ENCODE peak calls at places on chromosomes 7 and 10, in six cellular contexts. K is T follicular helper cell; H is Right ventricle myocardium superior; P is activated CD4-positive, CD25-positive, alpha-beta regulatory T cell; X is stimulated activated CD8-positive, alpha-beta memory T cell treated with anti-CD3 and anti-CD28 coated beads, Interleukin-4, amount 100 ng/mL, for 24 hours; W is foreskin melanocyte. C is an unnamed sample.

GRCh38 chr7:77710861-77711260 is 14.6 kb downstream of the RSBN1L start:
- DNase-seq in X (no peak), H (no peak), W (no peak), K (no peak), P (no peak), C (no peak)

GRCh38 chr7:38191791-38192190 is 13.7 kb downstream of the STARD3NL start:
- DNase-seq in K (no peak), H (no peak), P (no peak), W (no peak), X (no peak), C (no peak)

GRCh38 chr10:71219918-71220688 is 7.7 kb downstream of the UNC5B start:
- DNase-seq in K (no peak), P (no peak), W (no peak), H (no peak), X (no peak), C (no peak)

GRCh38 chr10:3486346-3487065 is 298.5 kb downstream of the KLF6 start:
- DNase-seq in X (no peak), H (no peak), P (no peak), K (no peak), W (no peak), C (no peak)

GRCh38 chr10:3222068-3222467 is 49.5 kb upstream of the PITRM1 start:
- DNase-seq in P (no peak), H (no peak), X (no peak), W (no peak), K (no peak), C (no peak)

GRCh38 chr10:72637398-72637857 is 11.5 kb upstream of the MICU1 start:
- DNase-seq in W (no peak), X (no peak), P (no peak), K (no peak), H (peak), C (no peak)

GRCh38 chr10:14186245-14186644 is 144.5 kb downstream of the FRMD4A start:
- DNase-seq in P (no peak), W (no peak), X (no peak), K (no peak), H (no peak), C (no peak)

GRCh38 chr10:1575481-1576244 is 161.7 kb downstream of the ADARB2 start:
- DNase-seq in W (no peak), P (no peak), K (no peak), X (no peak), H (no peak), C (no peak)

GRCh38 chr10:1154531-1154930 is 98.3 kb downstream of the WDR37 start:
- DNase-seq in K (no peak), X (no peak), W (no peak), H (no peak), P (no peak), C (no peak)

GRCh38 chr10:124119933-124120332 is 26.5 kb upstream of the CHST15 start:
- DNase-seq in X (no peak), K (no peak), W (no peak), H (peak), P (no peak), C (no peak)

GRCh38 chr7:42274052-42274451 is 37.0 kb upstream of the GLI3 start:
- DNase-seq in X (no peak), P (no peak), W (no peak), K (no peak), H (no peak), C (no peak)

GRCh38 chr10:90813592-90814365 is 44.1 kb downstream of the HTR7 start:
- DNase-seq in W (no peak), P (no peak), K (no peak), X (no peak), H (no peak), C (no peak)

GRCh38 chr7:150405584-150406310 is 26.6 kb downstream of the ZNF775 start:
- DNase-seq in W (peak), K (no peak), H (no peak), P (no peak), X (no peak), C (peak)

GRCh38 chr10:29630205-29631048 is 4.3 kb downstream of the SVIL start:
- DNase-seq in X (no peak), H (no peak), W (no peak), K (no peak), P (no peak), C (no peak)

GRCh38 chr10:86287422-86287793 is 79.2 kb downstream of the GRID1 start:
- DNase-seq in W (no peak), X (no peak), K (no peak), H (no peak), P (no peak), C (no peak)

GRCh38 chr7:42232275-42232674 is 4.7 kb downstream of the GLI3 start:
- DNase-seq in W (peak), P (no peak), H (no peak), K (no peak), X (no peak), C (no peak)

GRCh38 chr7:44748948-44749731 is 493 bp downstream of the ZMIZ2 start:
- DNase-seq in P (no peak), H (no peak), X (no peak), W (no peak), K (peak), C (no peak)

C was measured in effector CD8-positive, alpha-beta T cell.